ENCODE peak calls at places on chromosomes 2 and 18, in eight cellular contexts. C is GM23248; T is amygdala; U is activated T-cell treated with anti-CD3 and anti-CD28 coated beads, Interleukin-2, amount 50 U/mL, for 72 hours; X is NCI-H2081; F is SK-N-MC; S is kidney tubule cell; L is activated CD4-positive, alpha-beta T cell treated with anti-CD3 and anti-CD28 coated beads, Interleukin-2, amount 50 U/mL, for 48 hours. Y is an unnamed sample.
A peak's percentile ranks its signal among the peaks of the same experiment; 100 is the strongest.

GRCh38 chr2:98771771-98772521 is 41.0 kb upstream of the MGAT4A start:
- DNase-seq in C (no peak), T (no peak), U (peak; percentile 63), X (no peak), F (no peak), S (no peak), L (peak; percentile 52), Y (no peak)

GRCh38 chr2:20618468-20618885 is 32.4 kb downstream of the HS1BP3 start:
- DNase-seq in C (peak; percentile 59), T (no peak), U (no peak), X (no peak), F (no peak), S (no peak), L (no peak), Y (no peak)

GRCh38 chr18:54280206-54280550 is 10.9 kb downstream of the POLI start:
- DNase-seq in C (no peak), T (no peak), U (no peak), X (no peak), F (no peak), S (no peak), L (no peak), Y (no peak)

GRCh38 chr18:34222025-34222395 is 2.7 kb downstream of the NOL4 start:
- DNase-seq in C (peak; percentile 9), T (peak; percentile 27), U (no peak), X (peak; percentile 56), F (no peak), S (no peak), L (no peak), Y (no peak)

GRCh38 chr2:72431737-72432136 is 284.1 kb upstream of the CYP26B1 start:
- DNase-seq in C (no peak), T (no peak), U (no peak), X (no peak), F (no peak), S (no peak), L (no peak), Y (no peak)

GRCh38 chr18:9898792-9899549 is 13.2 kb downstream of the TXNDC2 start:
- DNase-seq in C (peak; percentile 68), T (no peak), U (no peak), X (no peak), F (no peak), S (peak; percentile 97), L (no peak), Y (no peak)

GRCh38 chr2:96344011-96344410 is 8.4 kb downstream of the NCAPH start:
- DNase-seq in C (no peak), T (no peak), U (peak; percentile 64), X (no peak), F (no peak), S (no peak), L (peak; percentile 44), Y (no peak)

GRCh38 chr2:183079335-183079775 is 808 bp downstream of the DUSP19 start:
- DNase-seq in C (peak; percentile 68), T (no peak), U (no peak), X (no peak), F (no peak), S (no peak), L (no peak), Y (no peak)

GRCh38 chr2:234459401-234460009 is 37.4 kb downstream of the ARL4C start:
- DNase-seq in C (no peak), T (no peak), U (peak; percentile 23), X (no peak), F (no peak), S (no peak), L (no peak), Y (no peak)

GRCh38 chr2:2057125-2057721 is 273.9 kb downstream of the MYT1L start:
- DNase-seq in C (peak; percentile 7), T (no peak), U (peak; percentile 69), X (peak; percentile 37), F (no peak), S (peak; percentile 2), L (peak; percentile 50), Y (no peak)

GRCh38 chr2:7044253-7045250 is 127.3 kb downstream of the RNF144A start:
- DNase-seq in C (peak; percentile 64), T (peak; percentile 48), U (peak; percentile 69), X (peak; percentile 38), F (peak; percentile 20), S (peak; percentile 59), L (peak; percentile 65), Y (no peak)

GRCh38 chr2:88669371-88670214 is 21.9 kb upstream of the RPIA start:
- DNase-seq in C (peak; percentile 65), T (no peak), U (peak; percentile 21), X (peak; percentile 38), F (no peak), S (peak; percentile 59), L (no peak), Y (no peak)

GRCh38 chr2:20436716-20437470 is 10.0 kb upstream of the RHOB start:
- DNase-seq in C (no peak), T (no peak), U (no peak), X (no peak), F (no peak), S (no peak), L (no peak), Y (no peak)

GRCh38 chr2:27964067-27964466 is 73.5 kb downstream of the BABAM2 start:
- DNase-seq in C (no peak), T (no peak), U (no peak), X (no peak), F (no peak), S (no peak), L (no peak), Y (no peak)

GRCh38 chr2:102424754-102425153 is 1.8 kb downstream of the IL18RAP start:
- DNase-seq in C (no peak), T (no peak), U (no peak), X (no peak), F (no peak), S (no peak), L (no peak), Y (no peak)

GRCh38 chr2:46385786-46386577 is 88.8 kb downstream of the EPAS1 start:
- DNase-seq in C (peak; percentile 84), T (no peak), U (no peak), X (no peak), F (peak; percentile 47), S (no peak), L (no peak), Y (no peak)

GRCh38 chr2:65057391-65058052 is 1.3 kb downstream of the CEP68 start:
- DNase-seq in C (peak; percentile 42), T (no peak), U (peak; percentile 70), X (peak; percentile 48), F (no peak), S (peak; percentile 82), L (no peak), Y (no peak)

GRCh38 chr2:177783835-177784448 is 288.6 kb downstream of the PDE11A start:
- DNase-seq in C (peak; percentile 83), T (no peak), U (no peak), X (no peak), F (peak; percentile 85), S (peak; percentile 70), L (no peak), Y (no peak)

GRCh38 chr18:78727877-78728276 is 251.7 kb upstream of the SALL3 start:
- DNase-seq in C (no peak), T (no peak), U (no peak), X (no peak), F (no peak), S (no peak), L (no peak), Y (no peak)

GRCh38 chr18:34131008-34131407 is 93.7 kb downstream of the NOL4 start:
- DNase-seq in C (no peak), T (no peak), U (no peak), X (peak; percentile 78), F (no peak), S (no peak), L (no peak), Y (no peak)

GRCh38 chr2:20040489-20041172 is 10.8 kb downstream of the LAPTM4A start:
- DNase-seq in C (peak; percentile 66), T (no peak), U (no peak), X (peak; percentile 16), F (no peak), S (peak; percentile 71), L (no peak), Y (no peak)

GRCh38 chr2:24972315-24972958 is 682 bp upstream of the DNAJC27 start:
- DNase-seq in C (peak; percentile 60), T (no peak), U (peak; percentile 41), X (peak; percentile 61), F (no peak), S (peak; percentile 42), L (peak; percentile 29), Y (no peak)

GRCh38 chr2:186648130-186648529 is 45.7 kb upstream of the FAM171B start:
- DNase-seq in C (peak; percentile 12), T (no peak), U (no peak), X (no peak), F (no peak), S (no peak), L (no peak), Y (no peak)

GRCh38 chr2:102025016-102025491 is 33.3 kb downstream of the IL1R2 start:
- DNase-seq in C (peak; percentile 82), T (no peak), U (no peak), X (no peak), F (no peak), S (peak; percentile 74), L (no peak), Y (no peak)

GRCh38 chr2:124983595-124983994 is 958.5 kb downstream of the CNTNAP5 start:
- DNase-seq in C (peak; percentile 11), T (no peak), U (no peak), X (no peak), F (no peak), S (peak; percentile 91), L (no peak), Y (no peak)

GRCh38 chr2:212066546-212066945 is 472.1 kb downstream of the ERBB4 start:
- DNase-seq in C (no peak), T (no peak), U (no peak), X (no peak), F (no peak), S (no peak), L (no peak), Y (no peak)

GRCh38 chr18:59502899-59503245 is 143.8 kb upstream of the LMAN1 start:
- DNase-seq in C (no peak), T (no peak), U (no peak), X (no peak), F (no peak), S (peak; percentile 42), L (no peak), Y (no peak)

GRCh38 chr18:9993846-9994660 is 80.2 kb downstream of the VAPA start:
- DNase-seq in C (no peak), T (no peak), U (no peak), X (no peak), F (no peak), S (peak; percentile 53), L (no peak), Y (no peak)

GRCh38 chr2:191721331-191721730 is 43.4 kb downstream of the NABP1 start:
- DNase-seq in C (no peak), T (no peak), U (no peak), X (no peak), F (no peak), S (no peak), L (no peak), Y (no peak)

Y was measured in DMS 273 treated with DMSO at 0.1 percent for 48 hours.